ENCODE peak calls at places on chromosome 11, in ten cellular contexts. One of them, this sample, is unnamed.

GRCh38 chr11:5288108-5288911 is 13.4 kb downstream of the OR51B4 start:
- DNase-seq in pancreas: no peak
- DNase-seq in type B pancreatic cell: no peak
- DNase-seq in GM12865: no peak
- DNase-seq in fibroblast of the aortic adventitia: peak; percentile 43
- DNase-seq in right lobe of liver: no peak
- DNase-seq in fibroblast of mammary gland: peak; percentile 12
- DNase-seq in BJ: no peak
- DNase-seq in heart left ventricle: no peak
- DNase-seq in body of pancreas: no peak
- DNase-seq in this sample: peak; percentile 28

GRCh38 chr11:64204464-64204989 is 2.0 kb upstream of the FERMT3 start:
- DNase-seq in pancreas: peak; percentile 88
- DNase-seq in type B pancreatic cell: no peak
- DNase-seq in GM12865: peak; percentile 87
- DNase-seq in fibroblast of the aortic adventitia: peak; percentile 98
- DNase-seq in right lobe of liver: peak; percentile 79
- DNase-seq in fibroblast of mammary gland: peak; percentile 98
- DNase-seq in BJ: peak; percentile 73
- DNase-seq in heart left ventricle: peak; percentile 90
- DNase-seq in body of pancreas: peak; percentile 94
- DNase-seq in this sample: peak; percentile 99

GRCh38 chr11:121575250-121575962 is 122.6 kb upstream of the SORL1-AS1 start:
- DNase-seq in pancreas: no peak
- DNase-seq in type B pancreatic cell: no peak
- DNase-seq in GM12865: peak; percentile 75
- DNase-seq in fibroblast of the aortic adventitia: no peak
- DNase-seq in right lobe of liver: peak; percentile 92
- DNase-seq in fibroblast of mammary gland: peak; percentile 82
- DNase-seq in BJ: peak; percentile 23
- DNase-seq in heart left ventricle: peak; percentile 82
- DNase-seq in body of pancreas: peak; percentile 35
- DNase-seq in this sample: peak; percentile 83

GRCh38 chr11:26987205-26987604 is 6.7 kb upstream of the FIBIN start:
- DNase-seq in pancreas: no peak
- DNase-seq in type B pancreatic cell: no peak
- DNase-seq in GM12865: no peak
- DNase-seq in fibroblast of the aortic adventitia: no peak
- DNase-seq in right lobe of liver: no peak
- DNase-seq in fibroblast of mammary gland: no peak
- DNase-seq in BJ: no peak
- DNase-seq in heart left ventricle: no peak
- DNase-seq in body of pancreas: no peak
- DNase-seq in this sample: peak; percentile 56

GRCh38 chr11:96397863-96398262 is 8.1 kb downstream of the JRKL start:
- DNase-seq in pancreas: no peak
- DNase-seq in type B pancreatic cell: no peak
- DNase-seq in GM12865: no peak
- DNase-seq in fibroblast of the aortic adventitia: no peak
- DNase-seq in right lobe of liver: no peak
- DNase-seq in fibroblast of mammary gland: no peak
- DNase-seq in BJ: no peak
- DNase-seq in heart left ventricle: no peak
- DNase-seq in body of pancreas: no peak
- DNase-seq in this sample: no peak

GRCh38 chr11:43948341-43949185 is 6.1 kb downstream of the C11orf96 start:
- DNase-seq in pancreas: no peak
- DNase-seq in type B pancreatic cell: no peak
- DNase-seq in GM12865: no peak
- DNase-seq in fibroblast of the aortic adventitia: no peak
- DNase-seq in right lobe of liver: no peak
- DNase-seq in fibroblast of mammary gland: no peak
- DNase-seq in BJ: no peak
- DNase-seq in heart left ventricle: no peak
- DNase-seq in body of pancreas: no peak
- DNase-seq in this sample: no peak

GRCh38 chr11:103619480-103619879 is 417.0 kb upstream of the DDI1 start:
- DNase-seq in pancreas: no peak
- DNase-seq in type B pancreatic cell: no peak
- DNase-seq in GM12865: no peak
- DNase-seq in fibroblast of the aortic adventitia: no peak
- DNase-seq in right lobe of liver: no peak
- DNase-seq in fibroblast of mammary gland: peak; percentile 49
- DNase-seq in BJ: no peak
- DNase-seq in heart left ventricle: no peak
- DNase-seq in body of pancreas: peak; percentile 45
- DNase-seq in this sample: peak; percentile 37

GRCh38 chr11:9566561-9567063 is 6.9 kb upstream of the WEE1 start:
- DNase-seq in pancreas: no peak
- DNase-seq in type B pancreatic cell: no peak
- DNase-seq in GM12865: no peak
- DNase-seq in fibroblast of the aortic adventitia: peak; percentile 98
- DNase-seq in right lobe of liver: no peak
- DNase-seq in fibroblast of mammary gland: peak; percentile 58
- DNase-seq in BJ: no peak
- DNase-seq in heart left ventricle: no peak
- DNase-seq in body of pancreas: no peak
- DNase-seq in this sample: peak; percentile 97

DNA sequence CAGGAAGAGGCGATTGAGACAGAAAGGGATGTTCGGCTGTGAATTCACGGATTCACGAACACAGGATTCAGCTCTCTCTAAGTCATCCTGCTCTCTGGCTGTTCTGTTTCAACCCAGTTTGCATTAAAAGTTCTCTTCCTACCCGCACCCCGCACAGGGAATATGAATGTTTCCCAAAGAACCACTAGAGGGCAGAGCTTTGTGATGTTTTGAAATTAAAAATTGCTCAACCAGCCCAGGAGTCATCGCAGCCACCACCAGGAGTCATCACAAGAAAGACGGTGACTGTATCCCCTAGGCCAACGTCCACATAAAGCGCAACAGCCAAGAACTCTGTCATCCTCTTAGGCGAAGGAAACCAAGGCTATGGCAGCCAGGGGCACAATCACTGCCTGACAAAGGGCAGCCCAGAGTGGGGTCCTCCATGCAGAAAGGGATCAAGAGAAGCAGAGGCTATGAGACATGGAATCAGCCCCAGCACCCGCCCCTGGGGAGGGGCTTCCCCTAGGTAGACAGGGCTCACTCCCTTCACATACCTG is 122.4 kb downstream of the WT1 start:
- DNase-seq in pancreas: no peak
- DNase-seq in type B pancreatic cell: no peak
- DNase-seq in GM12865: peak; percentile 51
- DNase-seq in fibroblast of the aortic adventitia: peak; percentile 86
- DNase-seq in right lobe of liver: no peak
- DNase-seq in fibroblast of mammary gland: peak; percentile 85
- DNase-seq in BJ: no peak
- DNase-seq in heart left ventricle: no peak
- DNase-seq in body of pancreas: peak; percentile 25
- DNase-seq in this sample: peak; percentile 76
- TF ChIP-seq CTCF in pancreas: peak; percentile 47
- TF ChIP-seq CTCF in type B pancreatic cell: peak; percentile 78
- TF ChIP-seq CTCF in GM12865: peak; percentile 52
- TF ChIP-seq CTCF in fibroblast of the aortic adventitia: peak; percentile 71
- TF ChIP-seq CTCF in right lobe of liver: peak; percentile 47
- TF ChIP-seq CTCF in fibroblast of mammary gland: peak; percentile 65
- TF ChIP-seq CTCF in BJ: peak; percentile 54
- TF ChIP-seq CTCF in heart left ventricle: peak; percentile 42
- TF ChIP-seq CTCF in body of pancreas: peak; percentile 52
- TF ChIP-seq CTCF in this sample: peak; percentile 78

DNA sequence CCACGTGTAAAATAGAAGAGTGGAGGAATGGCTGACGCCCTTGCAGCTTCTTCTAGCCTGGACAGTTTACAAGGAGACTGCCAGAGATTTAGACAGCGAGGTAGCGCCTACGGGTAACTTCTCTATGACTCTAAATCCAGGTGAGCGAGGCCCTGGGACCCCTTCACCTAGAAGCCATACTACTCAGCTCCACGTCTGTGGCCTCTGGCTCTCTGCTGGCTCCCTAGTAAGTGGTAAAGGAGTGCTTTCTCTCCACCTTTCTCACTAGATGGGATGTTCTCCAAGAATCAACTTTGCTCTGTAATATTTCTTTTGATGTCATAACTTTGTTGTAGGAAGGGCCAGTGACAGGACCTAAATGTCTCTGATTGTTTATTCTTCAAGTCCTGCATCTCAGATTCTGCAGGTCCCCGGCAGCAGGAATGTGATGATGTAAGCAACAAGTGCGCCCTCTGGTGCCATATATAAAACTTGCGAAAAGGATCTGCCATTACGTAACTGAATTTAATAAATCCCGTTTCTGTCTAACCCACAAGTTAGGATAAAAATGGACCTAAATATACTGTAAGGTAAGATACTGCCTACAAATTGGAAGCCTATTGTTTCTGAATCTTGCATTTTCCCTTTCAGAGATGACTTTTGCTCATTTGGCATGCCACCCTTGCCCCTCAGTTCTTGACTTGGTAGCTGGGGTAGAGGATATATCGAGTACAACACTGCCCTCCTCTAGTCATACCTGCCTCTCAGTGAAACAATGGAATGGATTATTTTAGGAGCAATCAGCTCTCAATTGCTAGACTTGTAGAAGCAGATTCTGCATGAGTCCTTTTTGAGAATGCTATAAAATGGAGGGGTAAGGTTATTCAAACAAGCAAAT is 11.0 kb upstream of the PTPN5 start:
- DNase-seq in pancreas: peak; percentile 40
- DNase-seq in type B pancreatic cell: no peak
- DNase-seq in GM12865: peak; percentile 73
- DNase-seq in fibroblast of the aortic adventitia: peak; percentile 79
- DNase-seq in right lobe of liver: no peak
- DNase-seq in fibroblast of mammary gland: peak; percentile 72
- DNase-seq in BJ: peak; percentile 18
- DNase-seq in heart left ventricle: no peak
- DNase-seq in body of pancreas: peak; percentile 75
- DNase-seq in this sample: peak; percentile 89
- TF ChIP-seq CTCF in pancreas: peak; percentile 37
- TF ChIP-seq CTCF in type B pancreatic cell: peak; percentile 85
- TF ChIP-seq CTCF in GM12865: peak; percentile 44
- TF ChIP-seq CTCF in fibroblast of the aortic adventitia: peak; percentile 59
- TF ChIP-seq CTCF in right lobe of liver: peak; percentile 35
- TF ChIP-seq CTCF in fibroblast of mammary gland: peak; percentile 58
- TF ChIP-seq CTCF in BJ: peak; percentile 70
- TF ChIP-seq CTCF in heart left ventricle: peak; percentile 52
- TF ChIP-seq CTCF in body of pancreas: peak; percentile 67
- TF ChIP-seq CTCF in this sample: peak; percentile 79

GRCh38 chr11:115580927-115581680 is 76.9 kb upstream of the CADM1 start:
- DNase-seq in pancreas: no peak
- DNase-seq in type B pancreatic cell: no peak
- DNase-seq in GM12865: no peak
- DNase-seq in fibroblast of the aortic adventitia: no peak
- DNase-seq in right lobe of liver: no peak
- DNase-seq in fibroblast of mammary gland: no peak
- DNase-seq in BJ: peak; percentile 3
- DNase-seq in heart left ventricle: peak; percentile 73
- DNase-seq in body of pancreas: peak; percentile 8
- DNase-seq in this sample: no peak

GRCh38 chr11:115579181-115579825 is 75.1 kb upstream of the CADM1 start:
- DNase-seq in pancreas: no peak
- DNase-seq in type B pancreatic cell: no peak
- DNase-seq in GM12865: no peak
- DNase-seq in fibroblast of the aortic adventitia: no peak
- DNase-seq in right lobe of liver: no peak
- DNase-seq in fibroblast of mammary gland: no peak
- DNase-seq in BJ: no peak
- DNase-seq in heart left ventricle: no peak
- DNase-seq in body of pancreas: no peak
- DNase-seq in this sample: no peak

GRCh38 chr11:115585361-115586024 is 81.3 kb upstream of the CADM1 start:
- DNase-seq in pancreas: no peak
- DNase-seq in type B pancreatic cell: no peak
- DNase-seq in GM12865: peak; percentile 91
- DNase-seq in fibroblast of the aortic adventitia: no peak
- DNase-seq in right lobe of liver: no peak
- DNase-seq in fibroblast of mammary gland: no peak
- DNase-seq in BJ: no peak
- DNase-seq in heart left ventricle: no peak
- DNase-seq in body of pancreas: no peak
- DNase-seq in this sample: no peak

GRCh38 chr11:115580416-115580815 is 76.2 kb upstream of the CADM1 start:
- DNase-seq in pancreas: no peak
- DNase-seq in type B pancreatic cell: no peak
- DNase-seq in GM12865: no peak
- DNase-seq in fibroblast of the aortic adventitia: no peak
- DNase-seq in right lobe of liver: no peak
- DNase-seq in fibroblast of mammary gland: no peak
- DNase-seq in BJ: no peak
- DNase-seq in heart left ventricle: no peak
- DNase-seq in body of pancreas: no peak
- DNase-seq in this sample: no peak

GRCh38 chr11:115581871-115582639 is 77.8 kb upstream of the CADM1 start:
- DNase-seq in pancreas: no peak
- DNase-seq in type B pancreatic cell: no peak
- DNase-seq in GM12865: no peak
- DNase-seq in fibroblast of the aortic adventitia: no peak
- DNase-seq in right lobe of liver: no peak
- DNase-seq in fibroblast of mammary gland: no peak
- DNase-seq in BJ: no peak
- DNase-seq in heart left ventricle: no peak
- DNase-seq in body of pancreas: no peak
- DNase-seq in this sample: no peak
- TF ChIP-seq CTCF in pancreas: no peak
- TF ChIP-seq CTCF in type B pancreatic cell: no peak
- TF ChIP-seq CTCF in GM12865: no peak
- TF ChIP-seq CTCF in fibroblast of the aortic adventitia: no peak
- TF ChIP-seq CTCF in right lobe of liver: no peak
- TF ChIP-seq CTCF in fibroblast of mammary gland: no peak
- TF ChIP-seq CTCF in BJ: peak; percentile 16
- TF ChIP-seq CTCF in heart left ventricle: no peak
- TF ChIP-seq CTCF in body of pancreas: no peak
- TF ChIP-seq CTCF in this sample: no peak

GRCh38 chr11:115980747-115981475 is 476.7 kb upstream of the CADM1 start:
- DNase-seq in pancreas: no peak
- DNase-seq in type B pancreatic cell: no peak
- DNase-seq in GM12865: no peak
- DNase-seq in fibroblast of the aortic adventitia: no peak
- DNase-seq in right lobe of liver: no peak
- DNase-seq in fibroblast of mammary gland: no peak
- DNase-seq in BJ: no peak
- DNase-seq in heart left ventricle: no peak
- DNase-seq in body of pancreas: no peak
- DNase-seq in this sample: no peak

GRCh38 chr11:115985896-115986295 is 481.7 kb upstream of the CADM1 start:
- DNase-seq in pancreas: no peak
- DNase-seq in type B pancreatic cell: no peak
- DNase-seq in GM12865: no peak
- DNase-seq in fibroblast of the aortic adventitia: no peak
- DNase-seq in right lobe of liver: no peak
- DNase-seq in fibroblast of mammary gland: no peak
- DNase-seq in BJ: no peak
- DNase-seq in heart left ventricle: no peak
- DNase-seq in body of pancreas: no peak
- DNase-seq in this sample: no peak

GRCh38 chr11:115982666-115983065 is 478.5 kb upstream of the CADM1 start:
- DNase-seq in pancreas: no peak
- DNase-seq in type B pancreatic cell: no peak
- DNase-seq in GM12865: no peak
- DNase-seq in fibroblast of the aortic adventitia: no peak
- DNase-seq in right lobe of liver: no peak
- DNase-seq in fibroblast of mammary gland: no peak
- DNase-seq in BJ: no peak
- DNase-seq in heart left ventricle: no peak
- DNase-seq in body of pancreas: no peak
- DNase-seq in this sample: no peak

GRCh38 chr11:115981814-115982471 is 477.7 kb upstream of the CADM1 start:
- DNase-seq in pancreas: no peak
- DNase-seq in type B pancreatic cell: no peak
- DNase-seq in GM12865: no peak
- DNase-seq in fibroblast of the aortic adventitia: no peak
- DNase-seq in right lobe of liver: no peak
- DNase-seq in fibroblast of mammary gland: no peak
- DNase-seq in BJ: no peak
- DNase-seq in heart left ventricle: no peak
- DNase-seq in body of pancreas: no peak
- DNase-seq in this sample: no peak

DNA sequence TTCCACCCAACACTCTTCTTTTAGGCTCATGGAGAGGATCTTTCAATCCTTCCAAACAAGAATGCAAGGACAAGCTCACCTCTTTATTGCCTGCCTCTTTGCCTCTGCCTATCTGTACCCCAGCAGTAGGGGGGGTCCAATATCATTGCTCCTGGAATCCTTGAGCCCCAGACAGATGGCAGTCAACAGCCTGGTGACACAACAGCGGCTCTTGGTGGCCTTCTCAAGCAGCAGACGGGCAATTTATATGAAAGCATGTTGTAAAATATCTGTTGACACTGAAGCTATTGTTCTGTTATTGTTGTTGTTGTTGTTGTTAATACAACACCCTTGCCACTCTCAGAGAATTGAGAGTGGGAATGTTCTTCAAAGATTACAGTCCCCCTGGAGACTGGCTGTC is 480.0 kb upstream of the CADM1 start:
- DNase-seq in pancreas: no peak
- DNase-seq in type B pancreatic cell: no peak
- DNase-seq in GM12865: peak; percentile 48
- DNase-seq in fibroblast of the aortic adventitia: no peak
- DNase-seq in right lobe of liver: no peak
- DNase-seq in fibroblast of mammary gland: no peak
- DNase-seq in BJ: no peak
- DNase-seq in heart left ventricle: no peak
- DNase-seq in body of pancreas: no peak
- DNase-seq in this sample: no peak
- TF ChIP-seq CTCF in pancreas: no peak
- TF ChIP-seq CTCF in type B pancreatic cell: no peak
- TF ChIP-seq CTCF in GM12865: peak; percentile 32
- TF ChIP-seq CTCF in fibroblast of the aortic adventitia: no peak
- TF ChIP-seq CTCF in right lobe of liver: no peak
- TF ChIP-seq CTCF in fibroblast of mammary gland: no peak
- TF ChIP-seq CTCF in BJ: no peak
- TF ChIP-seq CTCF in heart left ventricle: no peak
- TF ChIP-seq CTCF in body of pancreas: no peak
- TF ChIP-seq CTCF in this sample: no peak

This sample was measured in choroid plexus epithelial cell.